ENCODE peak calls at places on chromosomes 16 and 17, in ten cellular contexts. One of them, this sample, is unnamed.

GRCh38 chr16:11526921-11527320 is 59.8 kb downstream of the LITAF start:
- DNase-seq in T-helper 17 cell: no peak
- DNase-seq in T1000: no peak
- DNase-seq in activated T-cell treated with anti-CD3 and anti-CD28 coated beads for 1 hour: no peak
- DNase-seq in NCI-H1092 treated with DMSO at 0.1 percent for 48 hours: no peak
- DNase-seq in amygdala: no peak
- DNase-seq in lower leg skin: no peak
- DNase-seq in SK-N-DZ: peak
- DNase-seq in NCI-H510A: no peak
- DNase-seq in HEK293T: no peak
- DNase-seq in this sample: no peak

GRCh38 chr17:74919440-74920305 is 3.4 kb downstream of the USH1G start:
- DNase-seq in T-helper 17 cell: no peak
- DNase-seq in T1000: no peak
- DNase-seq in activated T-cell treated with anti-CD3 and anti-CD28 coated beads for 1 hour: no peak
- DNase-seq in NCI-H1092 treated with DMSO at 0.1 percent for 48 hours: no peak
- DNase-seq in amygdala: no peak
- DNase-seq in lower leg skin: no peak
- DNase-seq in SK-N-DZ: peak
- DNase-seq in NCI-H510A: no peak
- DNase-seq in HEK293T: no peak
- DNase-seq in this sample: no peak

GRCh38 chr16:1435921-1436697 is 5.2 kb downstream of the PERCC1 start:
- DNase-seq in T-helper 17 cell: no peak
- DNase-seq in T1000: no peak
- DNase-seq in activated T-cell treated with anti-CD3 and anti-CD28 coated beads for 1 hour: no peak
- DNase-seq in NCI-H1092 treated with DMSO at 0.1 percent for 48 hours: no peak
- DNase-seq in amygdala: no peak
- DNase-seq in lower leg skin: no peak
- DNase-seq in SK-N-DZ: peak
- DNase-seq in NCI-H510A: no peak
- DNase-seq in HEK293T: no peak
- DNase-seq in this sample: no peak

GRCh38 chr17:17347234-17347955 is 44.2 kb downstream of the NT5M start:
- DNase-seq in T-helper 17 cell: no peak
- DNase-seq in T1000: no peak
- DNase-seq in activated T-cell treated with anti-CD3 and anti-CD28 coated beads for 1 hour: no peak
- DNase-seq in NCI-H1092 treated with DMSO at 0.1 percent for 48 hours: no peak
- DNase-seq in amygdala: no peak
- DNase-seq in lower leg skin: peak
- DNase-seq in SK-N-DZ: no peak
- DNase-seq in NCI-H510A: no peak
- DNase-seq in HEK293T: no peak
- DNase-seq in this sample: peak

GRCh38 chr16:1763521-1764511 is 7.5 kb downstream of the NME3 start:
- DNase-seq in T-helper 17 cell: no peak
- DNase-seq in T1000: no peak
- DNase-seq in activated T-cell treated with anti-CD3 and anti-CD28 coated beads for 1 hour: no peak
- DNase-seq in NCI-H1092 treated with DMSO at 0.1 percent for 48 hours: no peak
- DNase-seq in amygdala: no peak
- DNase-seq in lower leg skin: no peak
- DNase-seq in SK-N-DZ: no peak
- DNase-seq in NCI-H510A: no peak
- DNase-seq in HEK293T: peak
- DNase-seq in this sample: no peak

GRCh38 chr16:1127101-1127500 is 25.8 kb upstream of the CACNA1H start:
- DNase-seq in T-helper 17 cell: no peak
- DNase-seq in T1000: no peak
- DNase-seq in activated T-cell treated with anti-CD3 and anti-CD28 coated beads for 1 hour: no peak
- DNase-seq in NCI-H1092 treated with DMSO at 0.1 percent for 48 hours: no peak
- DNase-seq in amygdala: no peak
- DNase-seq in lower leg skin: no peak
- DNase-seq in SK-N-DZ: no peak
- DNase-seq in NCI-H510A: no peak
- DNase-seq in HEK293T: no peak
- DNase-seq in this sample: no peak

GRCh38 chr17:31156326-31156725 is 61.5 kb downstream of the NF1 start:
- DNase-seq in T-helper 17 cell: no peak
- DNase-seq in T1000: no peak
- DNase-seq in activated T-cell treated with anti-CD3 and anti-CD28 coated beads for 1 hour: no peak
- DNase-seq in NCI-H1092 treated with DMSO at 0.1 percent for 48 hours: no peak
- DNase-seq in amygdala: no peak
- DNase-seq in lower leg skin: no peak
- DNase-seq in SK-N-DZ: no peak
- DNase-seq in NCI-H510A: no peak
- DNase-seq in HEK293T: no peak
- DNase-seq in this sample: no peak

GRCh38 chr17:21286771-21287702 is 2.5 kb downstream of the MAP2K3 start:
- DNase-seq in T-helper 17 cell: no peak
- DNase-seq in T1000: no peak
- DNase-seq in activated T-cell treated with anti-CD3 and anti-CD28 coated beads for 1 hour: no peak
- DNase-seq in NCI-H1092 treated with DMSO at 0.1 percent for 48 hours: no peak
- DNase-seq in amygdala: no peak
- DNase-seq in lower leg skin: peak
- DNase-seq in SK-N-DZ: no peak
- DNase-seq in NCI-H510A: no peak
- DNase-seq in HEK293T: no peak
- DNase-seq in this sample: no peak

GRCh38 chr17:6110088-6110487 is 39.9 kb downstream of the WSCD1 start:
- DNase-seq in T-helper 17 cell: no peak
- DNase-seq in T1000: no peak
- DNase-seq in activated T-cell treated with anti-CD3 and anti-CD28 coated beads for 1 hour: no peak
- DNase-seq in NCI-H1092 treated with DMSO at 0.1 percent for 48 hours: no peak
- DNase-seq in amygdala: no peak
- DNase-seq in lower leg skin: no peak
- DNase-seq in SK-N-DZ: no peak
- DNase-seq in NCI-H510A: no peak
- DNase-seq in HEK293T: no peak
- DNase-seq in this sample: no peak

GRCh38 chr17:56595831-56596740 is 2.6 kb downstream of the NOG start:
- DNase-seq in T-helper 17 cell: no peak
- DNase-seq in T1000: no peak
- DNase-seq in activated T-cell treated with anti-CD3 and anti-CD28 coated beads for 1 hour: no peak
- DNase-seq in NCI-H1092 treated with DMSO at 0.1 percent for 48 hours: no peak
- DNase-seq in amygdala: no peak
- DNase-seq in lower leg skin: peak
- DNase-seq in SK-N-DZ: no peak
- DNase-seq in NCI-H510A: peak
- DNase-seq in HEK293T: no peak
- DNase-seq in this sample: no peak

GRCh38 chr17:19928299-19928698 is 49.3 kb downstream of the AKAP10 start:
- DNase-seq in T-helper 17 cell: no peak
- DNase-seq in T1000: no peak
- DNase-seq in activated T-cell treated with anti-CD3 and anti-CD28 coated beads for 1 hour: no peak
- DNase-seq in NCI-H1092 treated with DMSO at 0.1 percent for 48 hours: no peak
- DNase-seq in amygdala: no peak
- DNase-seq in lower leg skin: no peak
- DNase-seq in SK-N-DZ: no peak
- DNase-seq in NCI-H510A: no peak
- DNase-seq in HEK293T: no peak
- DNase-seq in this sample: no peak

GRCh38 chr17:7289256-7290032 is 5.0 kb downstream of the YBX2 start:
- DNase-seq in T-helper 17 cell: no peak
- DNase-seq in T1000: no peak
- DNase-seq in activated T-cell treated with anti-CD3 and anti-CD28 coated beads for 1 hour: no peak
- DNase-seq in NCI-H1092 treated with DMSO at 0.1 percent for 48 hours: no peak
- DNase-seq in amygdala: no peak
- DNase-seq in lower leg skin: no peak
- DNase-seq in SK-N-DZ: no peak
- DNase-seq in NCI-H510A: no peak
- DNase-seq in HEK293T: no peak
- DNase-seq in this sample: no peak

GRCh38 chr17:40056379-40057005 is 2.3 kb upstream of the MED24 start:
- DNase-seq in T-helper 17 cell: no peak
- DNase-seq in T1000: no peak
- DNase-seq in activated T-cell treated with anti-CD3 and anti-CD28 coated beads for 1 hour: no peak
- DNase-seq in NCI-H1092 treated with DMSO at 0.1 percent for 48 hours: no peak
- DNase-seq in amygdala: no peak
- DNase-seq in lower leg skin: no peak
- DNase-seq in SK-N-DZ: no peak
- DNase-seq in NCI-H510A: no peak
- DNase-seq in HEK293T: no peak
- DNase-seq in this sample: no peak

GRCh38 chr17:44386182-44386525 is 3.3 kb downstream of the ITGA2B start:
- DNase-seq in T-helper 17 cell: no peak
- DNase-seq in T1000: no peak
- DNase-seq in activated T-cell treated with anti-CD3 and anti-CD28 coated beads for 1 hour: no peak
- DNase-seq in NCI-H1092 treated with DMSO at 0.1 percent for 48 hours: peak
- DNase-seq in amygdala: no peak
- DNase-seq in lower leg skin: peak
- DNase-seq in SK-N-DZ: no peak
- DNase-seq in NCI-H510A: no peak
- DNase-seq in HEK293T: no peak
- DNase-seq in this sample: no peak